ENCODE peak calls at places on chromosomes 2 and 18, in six cellular contexts. X is adrenal gland, B is DMS153, Z is left kidney, K is progenitor cell of endocrine pancreas, T is anterior cingulate cortex. O is an unnamed sample.

GRCh38 chr2:232860593-232861241 is 9.3 kb upstream of the SNORC start:
- DNase-seq in X (no peak), B (no peak), Z (peak), K (no peak), T (no peak), O (peak)

GRCh38 chr2:14633451-14634211 is 1.1 kb downstream of the LRATD1 start:
- DNase-seq in X (peak), B (no peak), Z (peak), K (peak), T (no peak), O (no peak)

GRCh38 chr2:11379558-11379957 is 35.1 kb upstream of the ROCK2 start:
- DNase-seq in X (no peak), B (no peak), Z (no peak), K (no peak), T (no peak), O (no peak)

GRCh38 chr18:6107794-6108193 is 212.5 kb upstream of the TMEM200C start:
- DNase-seq in X (no peak), B (peak), Z (no peak), K (no peak), T (no peak), O (no peak)

GRCh38 chr2:193088026-193088425 is 893.3 kb upstream of the TMEFF2 start:
- DNase-seq in X (no peak), B (no peak), Z (no peak), K (no peak), T (no peak), O (no peak)

GRCh38 chr2:33051586-33052385 is 105.0 kb downstream of the LTBP1 start:
- DNase-seq in X (no peak), B (no peak), Z (no peak), K (no peak), T (no peak), O (no peak)

GRCh38 chr2:109663721-109664120 is 49.6 kb downstream of the SOWAHC start:
- DNase-seq in X (no peak), B (no peak), Z (peak), K (no peak), T (peak), O (no peak)

GRCh38 chr2:236536727-236537398 is 32.8 kb upstream of the ACKR3 start:
- DNase-seq in X (no peak), B (no peak), Z (no peak), K (no peak), T (no peak), O (no peak)

O was measured in mucosa of gallbladder.